ENCODE peak calls at places on chromosomes 4 and X, in four cellular contexts. G is NCI-H82; S is GM04504; H is activated CD4-positive, alpha-beta T cell treated with anti-CD3 and anti-CD28 coated beads, Interleukin-2, amount 50 U/mL, for 24 hours. Q is an unnamed sample.

GRCh38 chr4:172232966-172233365 is 419.8 kb downstream of the GALNTL6 start:
- DNase-seq in G (no peak), H (no peak), S (no peak), Q (no peak)

GRCh38 chrX:107673933-107674479 is 45.7 kb downstream of the PRPS1 start:
- DNase-seq in S (no peak), H (peak), G (peak), Q (no peak)

GRCh38 chr4:69831646-69832325 is 28.2 kb downstream of the SULT1E1 start:
- DNase-seq in S (no peak), G (no peak), H (no peak), Q (no peak)

GRCh38 chr4:4810365-4810764 is 49.1 kb upstream of the MSX1 start:
- DNase-seq in H (no peak), G (no peak), S (no peak), Q (no peak)

GRCh38 chr4:189837462-189837861 is 103.2 kb upstream of the FRG1 start:
- DNase-seq in H (no peak), S (no peak), G (no peak), Q (no peak)

GRCh38 chr4:85489273-85489672 is 14.3 kb downstream of the ARHGAP24 start:
- DNase-seq in G (no peak), H (no peak), S (no peak), Q (no peak)

GRCh38 chr4:183201331-183201730 is 102.3 kb downstream of the WWC2 start:
- DNase-seq in H (no peak), G (no peak), S (no peak), Q (peak)

GRCh38 chr4:2811830-2812599 is 19.1 kb downstream of the SH3BP2 start:
- DNase-seq in G (no peak), S (no peak), H (peak), Q (no peak)

GRCh38 chr4:176841730-176842129 is 49.0 kb upstream of the VEGFC start:
- DNase-seq in G (peak), S (no peak), H (no peak), Q (no peak)

GRCh38 chr4:23276076-23276475 is 583.3 kb downstream of the GBA3 start:
- DNase-seq in H (no peak), G (no peak), S (no peak), Q (no peak)

GRCh38 chr4:150078041-150078995 is at the start of gene DCLK2:
- DNase-seq in S (peak), H (no peak), G (peak), Q (peak)

GRCh38 chrX:74670028-74670427 is 55.6 kb upstream of the RLIM start:
- DNase-seq in H (no peak), S (no peak), G (no peak), Q (no peak)

GRCh38 chrX:129593137-129593536 is 53.1 kb downstream of the OCRL start:
- DNase-seq in S (peak), G (no peak), H (no peak), Q (no peak)

GRCh38 chr4:117385531-117385930 is 300.2 kb upstream of the TRAM1L1 start:
- DNase-seq in G (no peak), H (no peak), S (no peak), Q (no peak)

GRCh38 chr4:72418458-72418857 is 150.6 kb downstream of the ADAMTS3 start:
- DNase-seq in G (peak), S (peak), H (no peak), Q (peak)

GRCh38 chr4:37742149-37742548 is 56.0 kb upstream of the RELL1 start:
- DNase-seq in H (no peak), S (no peak), G (no peak), Q (no peak)

GRCh38 chr4:10017037-10017893 is 4.0 kb downstream of the SLC2A9 start:
- DNase-seq in H (no peak), S (no peak), G (no peak), Q (no peak)

GRCh38 chr4:4980818-4981217 is 38.4 kb downstream of the CYTL1 start:
- DNase-seq in G (no peak), H (no peak), S (no peak), Q (no peak)

GRCh38 chr4:83490876-83491450 is 6.1 kb upstream of the ABRAXAS1 start:
- DNase-seq in G (peak), S (no peak), H (peak), Q (no peak)

GRCh38 chr4:26489101-26489669 is 1.1 kb downstream of the CCKAR start:
- DNase-seq in S (no peak), H (no peak), G (no peak), Q (no peak)

GRCh38 chrX:104195489-104196084 is 29.3 kb downstream of the FAM199X start:
- DNase-seq in S (peak), G (peak), H (no peak), Q (no peak)

GRCh38 chrX:65451663-65452062 is 82.9 kb downstream of the LAS1L start:
- DNase-seq in S (no peak), G (peak), H (peak), Q (no peak)

GRCh38 chrX:4963432-4963831 is 1250.0 kb upstream of the PRKX start:
- DNase-seq in S (no peak), G (no peak), H (no peak), Q (no peak)

GRCh38 chrX:40543661-40544328 is 37.0 kb upstream of the ATP6AP2 start:
- DNase-seq in S (peak), H (no peak), G (peak), Q (no peak)

GRCh38 chr4:66911898-66912297 is 633.4 kb downstream of the CENPC start:
- DNase-seq in S (no peak), H (no peak), G (no peak), Q (no peak)